ENCODE peak calls at places on chromosomes 7 and 10, in ten cellular contexts. One of them, this sample, is unnamed.

GRCh38 chr7:144713850-144714249 is 122.0 kb downstream of the TPK1 start:
- DNase-seq in HTR-8/SVneo: no peak
- DNase-seq in activated CD4-positive, alpha-beta T cell treated with anti-CD3 and anti-CD28 coated beads, Interleukin-2, amount 50 U/mL, for 1 hour: no peak
- DNase-seq in Karpas-422: no peak
- DNase-seq in Ammon's horn: no peak
- DNase-seq in cardiac muscle cell: no peak
- DNase-seq in globus pallidus: no peak
- DNase-seq in NCI-H82: no peak
- DNase-seq in upper lobe of right lung: no peak
- DNase-seq in NCI-H1092: no peak
- DNase-seq in this sample: no peak

GRCh38 chr10:116403740-116404250 is 23.9 kb upstream of the PNLIPRP3 start:
- DNase-seq in HTR-8/SVneo: no peak
- DNase-seq in activated CD4-positive, alpha-beta T cell treated with anti-CD3 and anti-CD28 coated beads, Interleukin-2, amount 50 U/mL, for 1 hour: no peak
- DNase-seq in Karpas-422: no peak
- DNase-seq in Ammon's horn: no peak
- DNase-seq in cardiac muscle cell: no peak
- DNase-seq in globus pallidus: no peak
- DNase-seq in NCI-H82: peak; percentile 97
- DNase-seq in upper lobe of right lung: no peak
- DNase-seq in NCI-H1092: no peak
- DNase-seq in this sample: no peak

GRCh38 chr7:151382079-151382885 is 27.6 kb downstream of the WDR86 start:
- DNase-seq in HTR-8/SVneo: no peak
- DNase-seq in activated CD4-positive, alpha-beta T cell treated with anti-CD3 and anti-CD28 coated beads, Interleukin-2, amount 50 U/mL, for 1 hour: peak; percentile 39
- DNase-seq in Karpas-422: no peak
- DNase-seq in Ammon's horn: no peak
- DNase-seq in cardiac muscle cell: no peak
- DNase-seq in globus pallidus: no peak
- DNase-seq in NCI-H82: no peak
- DNase-seq in upper lobe of right lung: peak; percentile 49
- DNase-seq in NCI-H1092: peak; percentile 62
- DNase-seq in this sample: no peak

GRCh38 chr7:69871886-69872592 is 273.8 kb downstream of the AUTS2 start:
- DNase-seq in HTR-8/SVneo: no peak
- DNase-seq in activated CD4-positive, alpha-beta T cell treated with anti-CD3 and anti-CD28 coated beads, Interleukin-2, amount 50 U/mL, for 1 hour: no peak
- DNase-seq in Karpas-422: no peak
- DNase-seq in Ammon's horn: no peak
- DNase-seq in cardiac muscle cell: no peak
- DNase-seq in globus pallidus: no peak
- DNase-seq in NCI-H82: peak; percentile 49
- DNase-seq in upper lobe of right lung: no peak
- DNase-seq in NCI-H1092: no peak
- DNase-seq in this sample: no peak

GRCh38 chr7:157318015-157318706 is 18.6 kb upstream of the DNAJB6 start:
- DNase-seq in HTR-8/SVneo: no peak
- DNase-seq in activated CD4-positive, alpha-beta T cell treated with anti-CD3 and anti-CD28 coated beads, Interleukin-2, amount 50 U/mL, for 1 hour: no peak
- DNase-seq in Karpas-422: no peak
- DNase-seq in Ammon's horn: no peak
- DNase-seq in cardiac muscle cell: no peak
- DNase-seq in globus pallidus: peak; percentile 32
- DNase-seq in NCI-H82: no peak
- DNase-seq in upper lobe of right lung: peak; percentile 69
- DNase-seq in NCI-H1092: no peak
- DNase-seq in this sample: no peak

GRCh38 chr7:39240864-39241263 is 263.2 kb downstream of the POU6F2 start:
- DNase-seq in HTR-8/SVneo: no peak
- DNase-seq in activated CD4-positive, alpha-beta T cell treated with anti-CD3 and anti-CD28 coated beads, Interleukin-2, amount 50 U/mL, for 1 hour: no peak
- DNase-seq in Karpas-422: no peak
- DNase-seq in Ammon's horn: no peak
- DNase-seq in cardiac muscle cell: no peak
- DNase-seq in globus pallidus: no peak
- DNase-seq in NCI-H82: no peak
- DNase-seq in upper lobe of right lung: no peak
- DNase-seq in NCI-H1092: no peak
- DNase-seq in this sample: no peak

GRCh38 chr7:131124867-131125266 is 202.8 kb upstream of the MKLN1 start:
- DNase-seq in HTR-8/SVneo: no peak
- DNase-seq in activated CD4-positive, alpha-beta T cell treated with anti-CD3 and anti-CD28 coated beads, Interleukin-2, amount 50 U/mL, for 1 hour: no peak
- DNase-seq in Karpas-422: no peak
- DNase-seq in Ammon's horn: no peak
- DNase-seq in cardiac muscle cell: no peak
- DNase-seq in globus pallidus: no peak
- DNase-seq in NCI-H82: peak; percentile 48
- DNase-seq in upper lobe of right lung: no peak
- DNase-seq in NCI-H1092: no peak
- DNase-seq in this sample: no peak

GRCh38 chr7:151780626-151781025 is 96.3 kb downstream of the PRKAG2 start:
- DNase-seq in HTR-8/SVneo: no peak
- DNase-seq in activated CD4-positive, alpha-beta T cell treated with anti-CD3 and anti-CD28 coated beads, Interleukin-2, amount 50 U/mL, for 1 hour: no peak
- DNase-seq in Karpas-422: no peak
- DNase-seq in Ammon's horn: no peak
- DNase-seq in cardiac muscle cell: no peak
- DNase-seq in globus pallidus: no peak
- DNase-seq in NCI-H82: peak; percentile 19
- DNase-seq in upper lobe of right lung: no peak
- DNase-seq in NCI-H1092: no peak
- DNase-seq in this sample: no peak

GRCh38 chr7:9097565-9098060 is 664.2 kb downstream of the NXPH1 start:
- DNase-seq in HTR-8/SVneo: no peak
- DNase-seq in activated CD4-positive, alpha-beta T cell treated with anti-CD3 and anti-CD28 coated beads, Interleukin-2, amount 50 U/mL, for 1 hour: no peak
- DNase-seq in Karpas-422: no peak
- DNase-seq in Ammon's horn: no peak
- DNase-seq in cardiac muscle cell: no peak
- DNase-seq in globus pallidus: no peak
- DNase-seq in NCI-H82: no peak
- DNase-seq in upper lobe of right lung: no peak
- DNase-seq in NCI-H1092: no peak
- DNase-seq in this sample: no peak

GRCh38 chr10:70864940-70865339 is 23.4 kb downstream of the PCBD1 start:
- DNase-seq in HTR-8/SVneo: no peak
- DNase-seq in activated CD4-positive, alpha-beta T cell treated with anti-CD3 and anti-CD28 coated beads, Interleukin-2, amount 50 U/mL, for 1 hour: no peak
- DNase-seq in Karpas-422: no peak
- DNase-seq in Ammon's horn: no peak
- DNase-seq in cardiac muscle cell: no peak
- DNase-seq in globus pallidus: no peak
- DNase-seq in NCI-H82: no peak
- DNase-seq in upper lobe of right lung: no peak
- DNase-seq in NCI-H1092: no peak
- DNase-seq in this sample: no peak

GRCh38 chr10:5155951-5156350 is 29.0 kb downstream of the AKR1C8 start:
- DNase-seq in HTR-8/SVneo: no peak
- DNase-seq in activated CD4-positive, alpha-beta T cell treated with anti-CD3 and anti-CD28 coated beads, Interleukin-2, amount 50 U/mL, for 1 hour: no peak
- DNase-seq in Karpas-422: no peak
- DNase-seq in Ammon's horn: no peak
- DNase-seq in cardiac muscle cell: peak; percentile 1
- DNase-seq in globus pallidus: no peak
- DNase-seq in NCI-H82: no peak
- DNase-seq in upper lobe of right lung: no peak
- DNase-seq in NCI-H1092: no peak
- DNase-seq in this sample: no peak

GRCh38 chr7:84484502-84485079 is 290.0 kb upstream of the SEMA3A start:
- DNase-seq in HTR-8/SVneo: peak; percentile 1
- DNase-seq in activated CD4-positive, alpha-beta T cell treated with anti-CD3 and anti-CD28 coated beads, Interleukin-2, amount 50 U/mL, for 1 hour: no peak
- DNase-seq in Karpas-422: no peak
- DNase-seq in Ammon's horn: no peak
- DNase-seq in cardiac muscle cell: no peak
- DNase-seq in globus pallidus: no peak
- DNase-seq in NCI-H82: no peak
- DNase-seq in upper lobe of right lung: no peak
- DNase-seq in NCI-H1092: no peak
- DNase-seq in this sample: peak; percentile 37

GRCh38 chr10:46091834-46092522 is 45.9 kb upstream of the MSMB start:
- DNase-seq in HTR-8/SVneo: no peak
- DNase-seq in activated CD4-positive, alpha-beta T cell treated with anti-CD3 and anti-CD28 coated beads, Interleukin-2, amount 50 U/mL, for 1 hour: no peak
- DNase-seq in Karpas-422: no peak
- DNase-seq in Ammon's horn: no peak
- DNase-seq in cardiac muscle cell: no peak
- DNase-seq in globus pallidus: no peak
- DNase-seq in NCI-H82: no peak
- DNase-seq in upper lobe of right lung: no peak
- DNase-seq in NCI-H1092: no peak
- DNase-seq in this sample: no peak

GRCh38 chr10:2920166-2920565 is 147.2 kb upstream of the PFKP start:
- DNase-seq in HTR-8/SVneo: no peak
- DNase-seq in activated CD4-positive, alpha-beta T cell treated with anti-CD3 and anti-CD28 coated beads, Interleukin-2, amount 50 U/mL, for 1 hour: no peak
- DNase-seq in Karpas-422: no peak
- DNase-seq in Ammon's horn: no peak
- DNase-seq in cardiac muscle cell: no peak
- DNase-seq in globus pallidus: no peak
- DNase-seq in NCI-H82: no peak
- DNase-seq in upper lobe of right lung: no peak
- DNase-seq in NCI-H1092: no peak
- DNase-seq in this sample: no peak

GRCh38 chr10:71456631-71457030 is 59.9 kb downstream of the CDH23 start:
- DNase-seq in HTR-8/SVneo: no peak
- DNase-seq in activated CD4-positive, alpha-beta T cell treated with anti-CD3 and anti-CD28 coated beads, Interleukin-2, amount 50 U/mL, for 1 hour: no peak
- DNase-seq in Karpas-422: no peak
- DNase-seq in Ammon's horn: no peak
- DNase-seq in cardiac muscle cell: no peak
- DNase-seq in globus pallidus: no peak
- DNase-seq in NCI-H82: no peak
- DNase-seq in upper lobe of right lung: no peak
- DNase-seq in NCI-H1092: no peak
- DNase-seq in this sample: no peak

GRCh38 chr10:110508806-110509544 is 11.3 kb downstream of the DUSP5 start:
- DNase-seq in HTR-8/SVneo: no peak
- DNase-seq in activated CD4-positive, alpha-beta T cell treated with anti-CD3 and anti-CD28 coated beads, Interleukin-2, amount 50 U/mL, for 1 hour: no peak
- DNase-seq in Karpas-422: no peak
- DNase-seq in Ammon's horn: no peak
- DNase-seq in cardiac muscle cell: no peak
- DNase-seq in globus pallidus: no peak
- DNase-seq in NCI-H82: no peak
- DNase-seq in upper lobe of right lung: no peak
- DNase-seq in NCI-H1092: no peak
- DNase-seq in this sample: no peak

GRCh38 chr7:51070163-51070562 is 246.4 kb downstream of the COBL start:
- DNase-seq in HTR-8/SVneo: no peak
- DNase-seq in activated CD4-positive, alpha-beta T cell treated with anti-CD3 and anti-CD28 coated beads, Interleukin-2, amount 50 U/mL, for 1 hour: no peak
- DNase-seq in Karpas-422: no peak
- DNase-seq in Ammon's horn: no peak
- DNase-seq in cardiac muscle cell: no peak
- DNase-seq in globus pallidus: no peak
- DNase-seq in NCI-H82: no peak
- DNase-seq in upper lobe of right lung: no peak
- DNase-seq in NCI-H1092: no peak
- DNase-seq in this sample: no peak

This sample was measured in SJSA1.